ENCODE peak calls at places on chromosomes 11 and 22, in four cellular contexts. Z is HepG2, D is K562, J is GM12878. V is an unnamed sample.

GRCh38 chr11:27423125-27423524 is 49.5 kb downstream of the LGR4 start:
- DNase-seq in J (no peak), D (no peak), Z (no peak), V (peak; percentile 31)

GRCh38 chr11:72114570-72114969 is 2.1 kb upstream of the ANAPC15 start:
- DNase-seq in Z (no peak), J (no peak), D (no peak), V (no peak)

GRCh38 chr11:79363261-79363660 is 77.6 kb downstream of the TENM4 start:
- DNase-seq in J (no peak), Z (no peak), D (no peak), V (no peak)

GRCh38 chr11:134275534-134276395 is at the start of gene GLB1L3:
- DNase-seq in J (no peak), D (peak; percentile 50), Z (no peak), V (peak; percentile 68)

GRCh38 chr22:20021196-20022181 is 579 bp downstream of the TANGO2 start:
- DNase-seq in J (no peak), Z (peak; percentile 49), D (peak; percentile 91), V (no peak)

GRCh38 chr11:42249401-42249800 is 789.9 kb upstream of the LRRC4C start:
- DNase-seq in Z (no peak), J (no peak), D (no peak), V (no peak)

GRCh38 chr11:119721129-119722120 is 7.6 kb downstream of the NECTIN1 start:
- DNase-seq in Z (peak; percentile 67), D (peak; percentile 43), J (no peak), V (peak; percentile 75)

GRCh38 chr22:32803020-32803758 is 1.7 kb downstream of the TIMP3 start:
- DNase-seq in Z (no peak), J (no peak), D (no peak), V (no peak)

GRCh38 chr22:19663286-19663815 is 51.0 kb upstream of the SEPTIN5 start:
- DNase-seq in J (no peak), D (no peak), Z (no peak), V (no peak)

GRCh38 chr11:28110108-28110838 is 2.1 kb downstream of the METTL15 start:
- DNase-seq in D (peak; percentile 32), Z (peak; percentile 68), J (peak; percentile 25), V (peak; percentile 62)

GRCh38 chr11:27926469-27926868 is 181.5 kb downstream of the KIF18A start:
- DNase-seq in Z (no peak), D (no peak), J (no peak), V (no peak)

GRCh38 chr22:27372969-27373670 is 428.4 kb downstream of the MN1 start:
- DNase-seq in Z (peak; percentile 81), J (no peak), D (no peak), V (no peak)

GRCh38 chr22:24532075-24532474 is 22.9 kb downstream of the GUCD1 start:
- DNase-seq in Z (no peak), D (no peak), J (no peak), V (no peak)

GRCh38 chr22:41697126-41697775 is 2.1 kb upstream of the MEI1 start:
- DNase-seq in D (peak; percentile 82), Z (peak; percentile 81), J (peak; percentile 57), V (peak; percentile 90)

GRCh38 chr22:41699264-41700104 is at the start of gene MEI1:
- DNase-seq in J (peak; percentile 57), Z (no peak), D (no peak), V (no peak)

GRCh38 chr22:41702763-41703162 is 3.5 kb downstream of the MEI1 start:
- DNase-seq in J (no peak), D (no peak), Z (no peak), V (no peak)

GRCh38 chr22:41696714-41697113 is 2.6 kb upstream of the MEI1 start:
- DNase-seq in Z (no peak), J (no peak), D (no peak), V (no peak)

GRCh38 chr22:41700105-41700358 is 729 bp downstream of the MEI1 start:
- DNase-seq in D (no peak), Z (no peak), J (no peak), V (no peak)
- TF ChIP-seq FOXM1 in D (no peak), Z (no peak), J (no peak), V (no peak)

GRCh38 chr22:43827336-43827735 is 15.2 kb upstream of the EFCAB6 start:
- DNase-seq in Z (no peak), J (no peak), D (no peak), V (no peak)
- TF ChIP-seq FOXK2 in Z (no peak), J (no peak), D (no peak), V (no peak)

GRCh38 chr11:531826-532511 is 3.4 kb downstream of the HRAS start:
- DNase-seq in Z (no peak), D (no peak), J (no peak), V (no peak)
- TF ChIP-seq FOXM1 in Z (no peak), D (no peak), J (no peak), V (no peak)

GRCh38 chr11:73349633-73350032 is 26.6 kb upstream of the RELT start:
- DNase-seq in Z (no peak), J (no peak), D (no peak), V (no peak)
- TF ChIP-seq FOXK2 in Z (no peak), J (no peak), D (no peak), V (no peak)